ENCODE peak calls at places on chromosomes 6 and 20, in four cellular contexts. C, H, U and L are unnamed samples.
A peak's percentile ranks its signal among the peaks of the same experiment; 100 is the strongest.

GRCh38 chr6:1724616-1725015 is 114.9 kb downstream of the FOXC1 start:
- DNase-seq in C (no peak), H (no peak), U (peak; percentile 93), L (no peak)

GRCh38 chr6:126077810-126078791 is 91.8 kb downstream of the TRMT11 start:
- DNase-seq in C (peak; percentile 83), H (no peak), U (no peak), L (no peak)

GRCh38 chr20:25083773-25084615 is 2.1 kb upstream of the VSX1 start:
- DNase-seq in C (no peak), H (no peak), U (no peak), L (no peak)

GRCh38 chr20:54345817-54346216 is 129.6 kb upstream of the DOK5 start:
- DNase-seq in C (peak; percentile 76), H (no peak), U (no peak), L (no peak)

GRCh38 chr6:31871068-31871659 is 7.6 kb downstream of the SLC44A4 start:
- DNase-seq in C (no peak), H (no peak), U (no peak), L (no peak)

GRCh38 chr6:21972516-21972915 is 324.3 kb downstream of the PRL start:
- DNase-seq in C (no peak), H (no peak), U (no peak), L (no peak)

GRCh38 chr6:97594834-97595233 is 311.8 kb upstream of the MMS22L start:
- DNase-seq in C (peak; percentile 84), H (no peak), U (peak; percentile 47), L (no peak)

GRCh38 chr6:5192135-5192794 is 68.5 kb downstream of the LYRM4 start:
- DNase-seq in C (no peak), H (no peak), U (no peak), L (no peak)

GRCh38 chr6:150119256-150119655 is 23.6 kb upstream of the PPP1R14C start:
- DNase-seq in C (peak; percentile 22), H (no peak), U (no peak), L (no peak)

GRCh38 chr6:3750324-3751018 is 1.0 kb downstream of the PXDC1 start:
- DNase-seq in C (peak; percentile 91), H (no peak), U (peak; percentile 57), L (peak; percentile 62)

GRCh38 chr6:167827062-167827587 is 414 bp downstream of the AFDN start:
- DNase-seq in C (peak; percentile 72), H (no peak), U (peak; percentile 30), L (no peak)

GRCh38 chr20:31718952-31719643 is 3.6 kb downstream of the BCL2L1 start:
- DNase-seq in C (no peak), H (no peak), U (peak; percentile 87), L (no peak)

GRCh38 chr6:5295612-5296011 is 34.3 kb downstream of the FARS2 start:
- DNase-seq in C (no peak), H (no peak), U (peak; percentile 18), L (no peak)

GRCh38 chr6:139538366-139538765 is 163.9 kb upstream of the CITED2 start:
- DNase-seq in C (no peak), H (no peak), U (no peak), L (no peak)

GRCh38 chr6:293185-294174 is 1.2 kb downstream of the DUSP22 start:
- DNase-seq in C (peak; percentile 50), H (no peak), U (peak; percentile 16), L (no peak)

GRCh38 chr6:82924799-82925535 is 140.7 kb downstream of the UBE3D start:
- DNase-seq in C (peak; percentile 65), H (no peak), U (no peak), L (no peak)

GRCh38 chr6:143328885-143329284 is 121.6 kb downstream of the ADAT2 start:
- DNase-seq in C (peak; percentile 39), H (peak; percentile 89), U (peak; percentile 78), L (no peak)

GRCh38 chr6:24394777-24395437 is 7.8 kb upstream of the MRS2 start:
- DNase-seq in C (peak; percentile 96), H (no peak), U (peak; percentile 74), L (no peak)

GRCh38 chr6:148037496-148037895 is 305.1 kb upstream of the SASH1 start:
- DNase-seq in C (peak; percentile 6), H (no peak), U (peak; percentile 79), L (no peak)

GRCh38 chr6:32558426-32559057 is 28.5 kb upstream of the HLA-DRB5 start:
- DNase-seq in C (no peak), H (no peak), U (no peak), L (no peak)

GRCh38 chr6:157020398-157021266 is 243.5 kb downstream of the ARID1B start:
- DNase-seq in C (peak; percentile 83), H (no peak), U (peak; percentile 38), L (peak; percentile 51)

GRCh38 chr6:162099685-162100084 is 627.9 kb downstream of the PRKN start:
- DNase-seq in C (peak; percentile 98), H (peak; percentile 33), U (peak; percentile 55), L (peak; percentile 42)

GRCh38 chr20:13102689-13103088 is 93.9 kb downstream of the SPTLC3 start:
- DNase-seq in C (no peak), H (no peak), U (no peak), L (no peak)

GRCh38 chr6:139285590-139285989 is 6.2 kb downstream of the TXLNB start:
- DNase-seq in C (no peak), H (no peak), U (no peak), L (no peak)

GRCh38 chr6:16392010-16392409 is 153.6 kb downstream of the GMPR start:
- DNase-seq in C (no peak), H (no peak), U (no peak), L (no peak)

GRCh38 chr6:157065366-157065765 is 258.0 kb downstream of the TMEM242 start:
- DNase-seq in C (no peak), H (no peak), U (no peak), L (no peak)

GRCh38 chr6:169190144-169190584 is 63.5 kb downstream of the THBS2 start:
- DNase-seq in C (peak; percentile 91), H (no peak), U (no peak), L (no peak)

GRCh38 chr6:148869589-148869988 is 122.8 kb downstream of the UST start:
- DNase-seq in C (peak; percentile 94), H (peak; percentile 89), U (peak; percentile 96), L (no peak)

GRCh38 chr6:155645328-155645727 is 189.7 kb upstream of the NOX3 start:
- DNase-seq in C (peak; percentile 7), H (no peak), U (peak; percentile 58), L (no peak)

GRCh38 chr6:40894962-40895799 is 143.8 kb downstream of the UNC5CL start:
- DNase-seq in C (peak; percentile 81), H (no peak), U (peak; percentile 74), L (peak; percentile 43)

GRCh38 chr6:11025094-11025493 is 19.0 kb downstream of the ELOVL2 start:
- DNase-seq in C (no peak), H (no peak), U (no peak), L (no peak)

GRCh38 chr6:2036084-2037023 is 209.1 kb downstream of the GMDS start:
- DNase-seq in C (no peak), H (no peak), U (no peak), L (no peak)

GRCh38 chr6:54609986-54610385 is 236.6 kb upstream of the FAM83B start:
- DNase-seq in C (no peak), H (no peak), U (no peak), L (no peak)

GRCh38 chr6:4803343-4803744 is 27.1 kb downstream of the CDYL start:
- DNase-seq in C (no peak), H (no peak), U (no peak), L (no peak)

GRCh38 chr6:45185403-45186251 is 142.5 kb upstream of the RUNX2 start:
- DNase-seq in C (no peak), H (no peak), U (no peak), L (no peak)

GRCh38 chr6:126117251-126117650 is 130.9 kb downstream of the TRMT11 start:
- DNase-seq in C (peak; percentile 28), H (no peak), U (no peak), L (no peak)

GRCh38 chr20:23692725-23693124 is 3.9 kb upstream of the CST4 start:
- DNase-seq in C (peak; percentile 5), H (no peak), U (no peak), L (no peak)

GRCh38 chr6:10399451-10399850 is 15.4 kb downstream of the TFAP2A start:
- DNase-seq in C (no peak), H (no peak), U (no peak), L (no peak)

GRCh38 chr6:73207221-73207837 is 18.0 kb downstream of the KHDC1L start:
- DNase-seq in C (no peak), H (peak; percentile 15), U (no peak), L (no peak)
- TF ChIP-seq EZH2 in C (no peak), H (no peak), U (no peak), L (no peak)

GRCh38 chr20:49483018-49483705 is 694 bp upstream of the KCNB1 start:
- DNase-seq in C (no peak), H (no peak), U (no peak), L (no peak)

GRCh38 chr20:49484180-49485140 is 2.0 kb upstream of the KCNB1 start:
- DNase-seq in C (peak; percentile 90), H (no peak), U (peak; percentile 90), L (peak; percentile 68)

GRCh38 chr20:49482173-49482572 is 295 bp downstream of the KCNB1 start:
- DNase-seq in C (no peak), H (no peak), U (no peak), L (no peak)

GRCh38 chr20:49482621-49483017 is at the start of gene KCNB1:
- DNase-seq in C (peak; percentile 72), H (no peak), U (peak; percentile 52), L (peak; percentile 59)

GRCh38 chr20:49483706-49484101 is 1.2 kb upstream of the KCNB1 start:
- DNase-seq in C (no peak), H (no peak), U (no peak), L (no peak)
- TF ChIP-seq EZH2 in C (no peak), H (peak; percentile 20), U (no peak), L (no peak)

GRCh38 chr6:39411465-39411864 is 89.0 kb upstream of the KCNK16 start:
- DNase-seq in C (peak; percentile 81), H (no peak), U (peak; percentile 26), L (no peak)

GRCh38 chr6:39417440-39417839 is 94.9 kb upstream of the KCNK16 start:
- DNase-seq in C (peak; percentile 4), H (no peak), U (no peak), L (no peak)

GRCh38 chr6:39416728-39417127 is 94.2 kb upstream of the KCNK16 start:
- DNase-seq in C (peak; percentile 96), H (peak; percentile 66), U (peak; percentile 70), L (no peak)

GRCh38 chr6:39416026-39416425 is 93.5 kb upstream of the KCNK16 start:
- DNase-seq in C (peak; percentile 40), H (no peak), U (no peak), L (no peak)

DNA sequence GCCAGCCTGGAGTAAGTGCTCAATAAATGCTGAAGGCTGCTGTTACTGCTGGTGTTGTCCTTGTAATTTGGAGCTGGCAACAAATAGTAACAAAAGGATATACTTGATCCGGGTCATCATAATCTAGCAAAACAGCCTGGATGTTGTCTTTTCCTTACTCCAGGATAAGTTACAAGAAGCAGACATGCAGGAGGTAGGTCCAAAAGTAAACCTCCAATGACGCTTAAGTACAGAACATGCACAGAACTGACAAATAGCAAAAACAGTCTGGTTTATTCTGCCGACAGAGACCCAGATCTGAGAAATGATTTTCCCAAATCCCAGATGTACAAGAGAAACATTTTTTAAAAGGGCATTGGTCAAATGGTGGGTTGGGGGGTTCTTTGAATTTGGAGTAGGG is 93.0 kb upstream of the KCNK16 start:
- DNase-seq in C (no peak), H (no peak), U (no peak), L (no peak)
- TF ChIP-seq EZH2 in C (no peak), H (no peak), U (no peak), L (no peak)

GRCh38 chr20:59042796-59043621 is 423 bp upstream of the PRELID3B start:
- DNase-seq in C (peak; percentile 97), H (peak; percentile 42), U (peak; percentile 99), L (peak; percentile 56)
- TF ChIP-seq EZH2 in C (no peak), H (no peak), U (no peak), L (no peak)

GRCh38 chr20:52972190-52972937 is at the start of gene TSHZ2:
- DNase-seq in C (peak; percentile 83), H (no peak), U (no peak), L (peak; percentile 24)
- TF ChIP-seq EZH2 in C (no peak), H (no peak), U (no peak), L (no peak)